ENCODE peak calls at places on chromosomes 2 and 18, in ten cellular contexts. V, S, I, W, Y, O, K, X, C and G are unnamed samples.
A peak's percentile ranks its signal among the peaks of the same experiment; 100 is the strongest.

GRCh38 chr2:1995987-1996386 is 251.7 kb upstream of the PXDN start:
- DNase-seq in V (no peak), S (peak; percentile 90), I (no peak), W (no peak), Y (no peak), O (no peak), K (no peak), X (no peak), C (peak; percentile 31), G (no peak)

GRCh38 chr2:209624192-209624938 is 147.3 kb upstream of the UNC80 start:
- DNase-seq in V (no peak), S (peak; percentile 18), I (no peak), W (no peak), Y (no peak), O (no peak), K (no peak), X (no peak), C (no peak), G (no peak)

GRCh38 chr2:24970483-24971299 is 1.1 kb downstream of the DNAJC27 start:
- DNase-seq in V (no peak), S (peak; percentile 51), I (peak; percentile 57), W (no peak), Y (no peak), O (no peak), K (peak; percentile 47), X (no peak), C (peak; percentile 31), G (peak; percentile 47)

GRCh38 chr2:188979730-188980123 is 5.6 kb downstream of the COL3A1 start:
- DNase-seq in V (no peak), S (no peak), I (no peak), W (no peak), Y (no peak), O (no peak), K (no peak), X (no peak), C (no peak), G (no peak)

GRCh38 chr2:201254331-201254730 is 6.0 kb upstream of the CASP8 start:
- DNase-seq in V (no peak), S (peak; percentile 76), I (no peak), W (no peak), Y (no peak), O (no peak), K (peak; percentile 93), X (no peak), C (peak; percentile 32), G (peak; percentile 30)

GRCh38 chr2:238456449-238456848 is 29.7 kb downstream of the ASB1 start:
- DNase-seq in V (no peak), S (no peak), I (no peak), W (no peak), Y (no peak), O (no peak), K (no peak), X (no peak), C (no peak), G (no peak)

GRCh38 chr2:148259674-148260073 is 238.8 kb downstream of the MBD5 start:
- DNase-seq in V (peak; percentile 15), S (peak; percentile 44), I (peak; percentile 38), W (no peak), Y (no peak), O (no peak), K (peak; percentile 53), X (no peak), C (peak; percentile 36), G (peak; percentile 74)

GRCh38 chr18:77096936-77097886 is 35.4 kb downstream of the MBP start:
- DNase-seq in V (no peak), S (no peak), I (no peak), W (no peak), Y (no peak), O (no peak), K (peak; percentile 89), X (no peak), C (no peak), G (no peak)

GRCh38 chr18:50786851-50787250 is 33.0 kb downstream of the MRO start:
- DNase-seq in V (no peak), S (peak; percentile 8), I (no peak), W (no peak), Y (no peak), O (no peak), K (peak; percentile 63), X (no peak), C (no peak), G (no peak)

DNA sequence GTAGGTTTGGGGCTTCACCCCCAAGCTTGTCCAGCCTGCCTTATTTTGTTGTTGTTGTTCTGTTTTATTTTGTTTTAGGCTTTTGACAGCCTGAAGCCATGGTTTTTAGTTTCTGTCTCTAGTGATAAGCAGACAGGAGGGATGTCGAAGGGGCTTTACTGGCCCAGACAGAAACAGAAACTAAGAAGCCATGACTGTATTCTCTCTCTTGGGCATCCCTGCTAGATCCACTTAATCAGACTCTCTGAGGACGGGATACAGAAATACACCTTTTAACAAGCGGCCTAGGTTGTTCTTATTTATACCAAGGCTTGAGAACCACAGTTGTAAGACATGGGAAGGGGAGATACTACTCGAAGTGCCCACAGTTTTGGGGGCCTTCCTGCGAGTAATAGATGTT is 330.9 kb downstream of the SLC8A1 start:
- DNase-seq in V (no peak), S (no peak), I (no peak), W (no peak), Y (no peak), O (no peak), K (no peak), X (no peak), C (no peak), G (no peak)
- H3K9ac ChIP-seq in V (no peak overlapping the region), S (no peak overlapping the region), I (no peak overlapping the region), W (no peak overlapping the region), Y (no peak overlapping the region), O (no peak overlapping the region), K (no peak overlapping the region), X (no peak overlapping the region), C (no peak overlapping the region), G (no peak overlapping the region)

DNA sequence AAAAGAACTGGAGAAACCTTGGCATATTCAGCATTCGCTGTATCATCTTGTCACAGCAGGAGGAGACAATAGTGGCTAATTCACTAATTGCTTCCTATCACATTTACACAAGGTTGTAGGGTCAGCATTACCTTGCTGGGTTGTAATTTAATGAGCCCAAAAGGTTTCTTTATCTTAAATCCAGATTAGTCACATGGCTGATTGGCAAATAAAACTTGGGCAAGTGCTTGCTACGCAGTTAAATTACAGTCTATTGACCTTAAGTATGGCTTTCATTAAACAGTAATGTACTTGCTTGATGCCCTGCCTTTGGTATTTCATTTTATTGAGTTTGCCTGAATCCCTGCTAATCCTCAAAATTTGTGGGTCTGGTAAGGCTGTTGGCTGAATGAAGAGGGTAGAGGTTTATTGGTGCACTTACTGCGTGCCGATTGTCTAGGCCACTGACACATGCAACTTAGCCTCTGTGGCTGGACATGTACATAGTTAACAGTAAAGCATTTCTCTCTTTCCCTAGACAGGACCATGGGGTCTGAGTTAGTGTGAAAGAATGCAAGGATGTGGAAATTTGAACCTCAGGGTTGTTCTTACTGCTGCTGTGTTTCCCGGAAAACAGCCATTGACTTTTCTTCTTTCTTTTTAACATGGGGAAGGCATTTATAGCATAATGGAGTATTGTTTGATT is 34.3 kb downstream of the FMNL2 start:
- DNase-seq in V (no peak), S (peak; percentile 91), I (no peak), W (no peak), Y (no peak), O (no peak), K (peak; percentile 45), X (no peak), C (no peak), G (peak; percentile 59)
- H3K9ac ChIP-seq in V (no peak overlapping the region), S (no peak overlapping the region), I (no peak overlapping the region), W (no peak overlapping the region), Y (no peak overlapping the region), O (no peak overlapping the region), K (no peak overlapping the region), X (no peak overlapping the region), C (no peak overlapping the region), G (no peak overlapping the region)

DNA sequence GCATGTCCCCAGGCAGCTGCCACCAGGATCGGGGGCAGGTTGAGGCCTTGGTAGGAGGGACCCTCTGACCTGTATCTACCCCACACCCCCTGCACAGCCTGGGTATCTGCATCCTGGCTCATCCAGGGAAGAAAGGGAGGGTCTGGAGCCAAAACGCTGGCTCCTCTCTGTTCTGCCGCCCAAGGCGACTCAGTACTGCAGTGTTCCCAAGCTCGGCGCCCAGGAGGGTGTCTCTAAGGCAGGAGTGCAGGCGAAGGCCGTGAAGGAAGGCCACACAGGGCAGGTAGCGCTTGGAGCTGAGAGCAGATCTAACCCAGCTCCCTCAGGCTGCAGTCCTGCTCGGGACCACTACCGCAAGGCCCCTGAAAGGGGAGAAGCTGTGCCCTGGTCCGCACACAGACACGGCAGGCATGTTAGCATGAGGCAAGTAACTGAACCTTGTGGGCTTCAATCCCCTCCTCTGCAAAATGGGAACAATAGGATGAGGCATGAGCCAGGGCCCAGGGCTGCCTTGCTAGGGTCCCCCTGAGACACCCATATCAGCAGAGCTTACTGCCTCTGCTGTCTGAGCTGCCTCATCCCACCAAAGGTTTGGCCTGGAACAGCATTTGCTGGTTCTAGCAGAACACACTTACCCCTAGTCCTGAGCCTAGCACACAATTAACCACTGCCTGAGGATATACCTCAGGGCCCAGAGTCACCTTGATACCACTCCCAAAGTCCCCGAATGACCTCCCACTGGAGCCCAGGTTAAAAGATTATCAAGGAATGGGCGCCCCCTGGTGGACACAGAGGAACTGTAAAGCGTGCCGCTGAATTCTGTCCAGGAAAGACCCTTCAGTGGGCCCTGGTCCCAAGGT is 6.5 kb downstream of the PTMA start:
- DNase-seq in V (peak; percentile 51), S (peak; percentile 23), I (peak; percentile 60), W (peak; percentile 40), Y (peak; percentile 76), O (peak; percentile 38), K (peak; percentile 96), X (peak; percentile 86), C (peak; percentile 64), G (peak; percentile 26)
- H3K9ac ChIP-seq in V (peak overlapping the region; percentile 65), S (no peak overlapping the region), I (no peak overlapping the region), W (no peak overlapping the region), Y (no peak overlapping the region), O (peak overlapping the region; percentile 57), K (peak overlapping the region; percentile 15), X (peak overlapping the region; percentile 39), C (no peak overlapping the region), G (no peak overlapping the region)

GRCh38 chr2:211829725-211830124 is 708.9 kb downstream of the ERBB4 start:
- DNase-seq in V (no peak), S (no peak), I (no peak), W (no peak), Y (no peak), O (no peak), K (no peak), X (no peak), C (no peak), G (no peak)
- H3K9ac ChIP-seq in V (no peak overlapping the region), S (no peak overlapping the region), I (no peak overlapping the region), W (no peak overlapping the region), Y (no peak overlapping the region), O (no peak overlapping the region), K (no peak overlapping the region), X (no peak overlapping the region), C (no peak overlapping the region), G (no peak overlapping the region)

DNA sequence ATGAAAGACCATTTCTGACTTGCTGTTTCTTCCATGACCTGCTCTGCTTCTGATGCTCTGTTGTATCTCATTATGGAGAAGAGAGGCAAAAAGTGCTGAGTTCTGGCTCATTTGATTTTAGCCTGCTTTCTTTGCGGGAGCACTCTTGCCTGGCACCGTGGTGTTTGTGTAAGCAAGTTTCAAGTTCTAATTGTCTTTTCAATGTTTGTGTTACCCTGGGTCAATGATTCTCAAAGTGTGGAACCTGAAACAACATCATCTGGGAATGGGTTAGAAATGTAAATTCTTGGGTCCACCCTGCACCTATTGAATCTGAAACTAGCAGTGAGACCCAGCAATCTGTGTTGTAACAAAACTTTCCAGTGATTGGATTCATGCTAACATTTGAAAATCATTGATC is 85.5 kb upstream of the STON1 start:
- DNase-seq in V (no peak), S (no peak), I (no peak), W (no peak), Y (no peak), O (no peak), K (no peak), X (no peak), C (no peak), G (no peak)
- H3K9ac ChIP-seq in V (no peak overlapping the region), S (no peak overlapping the region), I (no peak overlapping the region), W (peak overlapping the region; percentile 8), Y (no peak overlapping the region), O (no peak overlapping the region), K (no peak overlapping the region), X (no peak overlapping the region), C (no peak overlapping the region), G (no peak overlapping the region)